ENCODE peak calls at places on chromosomes 13 and 19, in five cellular contexts. One of them, this sample, is unnamed.

GRCh38 chr13:107518292-107518691 is 697.0 kb downstream of the LIG4 start:
- DNase-seq in K562: no peak
- DNase-seq in GM12878: no peak
- DNase-seq in H1: no peak
- DNase-seq in SK-N-SH: no peak
- DNase-seq in this sample: no peak

GRCh38 chr19:11652492-11652891 is 55.2 kb downstream of the ZNF627 start:
- DNase-seq in K562: no peak
- DNase-seq in SK-N-SH: no peak
- DNase-seq in H1: no peak
- DNase-seq in GM12878: no peak
- DNase-seq in this sample: no peak

GRCh38 chr19:29003641-29004409 is 209.1 kb downstream of the UQCRFS1 start:
- DNase-seq in GM12878: no peak
- DNase-seq in H1: no peak
- DNase-seq in K562: no peak
- DNase-seq in SK-N-SH: no peak
- DNase-seq in this sample: no peak

GRCh38 chr13:40120288-40120687 is 464.8 kb downstream of the COG6 start:
- DNase-seq in K562: no peak
- DNase-seq in SK-N-SH: no peak
- DNase-seq in H1: no peak
- DNase-seq in GM12878: no peak
- DNase-seq in this sample: no peak

GRCh38 chr13:49560270-49561063 is 24.9 kb downstream of the RCBTB1 start:
- DNase-seq in H1: no peak
- DNase-seq in GM12878: no peak
- DNase-seq in SK-N-SH: no peak
- DNase-seq in K562: peak; percentile 8
- DNase-seq in this sample: no peak

GRCh38 chr19:31269425-31270127 is 79.7 kb downstream of the TSHZ3 start:
- DNase-seq in K562: no peak
- DNase-seq in GM12878: no peak
- DNase-seq in SK-N-SH: peak; percentile 67
- DNase-seq in H1: no peak
- DNase-seq in this sample: no peak

GRCh38 chr13:49113526-49114286 is 106.4 kb upstream of the MLNR start:
- DNase-seq in GM12878: no peak
- DNase-seq in K562: no peak
- DNase-seq in SK-N-SH: no peak
- DNase-seq in H1: no peak
- DNase-seq in this sample: no peak

GRCh38 chr19:55657004-55657747 is 2.3 kb downstream of the U2AF2 start:
- DNase-seq in K562: peak; percentile 29
- DNase-seq in H1: no peak
- DNase-seq in SK-N-SH: no peak
- DNase-seq in GM12878: no peak
- DNase-seq in this sample: no peak

GRCh38 chr19:16581145-16581970 is 9.1 kb upstream of the SLC35E1 start:
- DNase-seq in K562: peak; percentile 75
- DNase-seq in GM12878: no peak
- DNase-seq in H1: no peak
- DNase-seq in SK-N-SH: no peak
- DNase-seq in this sample: no peak

GRCh38 chr13:112973577-112973951 is 4.5 kb downstream of the MCF2L start:
- DNase-seq in K562: no peak
- DNase-seq in SK-N-SH: no peak
- DNase-seq in GM12878: no peak
- DNase-seq in H1: no peak
- DNase-seq in this sample: no peak

GRCh38 chr13:87923713-87924112 is 252.5 kb downstream of the SLITRK5 start:
- DNase-seq in H1: no peak
- DNase-seq in K562: no peak
- DNase-seq in GM12878: no peak
- DNase-seq in SK-N-SH: no peak
- DNase-seq in this sample: no peak

GRCh38 chr13:51071493-51071892 is 39.6 kb downstream of the C13orf42 start:
- DNase-seq in SK-N-SH: no peak
- DNase-seq in GM12878: no peak
- DNase-seq in H1: no peak
- DNase-seq in K562: no peak
- DNase-seq in this sample: no peak

GRCh38 chr19:35587326-35587725 is 1.4 kb downstream of the PMIS2 start:
- DNase-seq in H1: no peak
- DNase-seq in SK-N-SH: no peak
- DNase-seq in GM12878: no peak
- DNase-seq in K562: no peak
- DNase-seq in this sample: no peak

GRCh38 chr19:35260694-35261304 is 8.0 kb upstream of the USF2 start:
- DNase-seq in K562: no peak
- DNase-seq in SK-N-SH: no peak
- DNase-seq in H1: no peak
- DNase-seq in GM12878: no peak
- DNase-seq in this sample: no peak

GRCh38 chr13:98484289-98485219 is 92.4 kb downstream of the STK24 start:
- DNase-seq in K562: peak; percentile 81
- DNase-seq in H1: peak; percentile 73
- DNase-seq in SK-N-SH: no peak
- DNase-seq in GM12878: no peak
- DNase-seq in this sample: peak; percentile 97

GRCh38 chr13:51000576-51001260 is 91.1 kb downstream of the RNASEH2B start:
- DNase-seq in GM12878: no peak
- DNase-seq in H1: no peak
- DNase-seq in K562: no peak
- DNase-seq in SK-N-SH: no peak
- DNase-seq in this sample: no peak

GRCh38 chr19:8214802-8215201 is 5.6 kb downstream of the CERS4 start:
- DNase-seq in K562: no peak
- DNase-seq in H1: no peak
- DNase-seq in GM12878: no peak
- DNase-seq in SK-N-SH: no peak
- DNase-seq in this sample: no peak

GRCh38 chr13:33218020-33218419 is 67.5 kb downstream of the STARD13 start:
- DNase-seq in H1: no peak
- DNase-seq in K562: no peak
- DNase-seq in GM12878: no peak
- DNase-seq in SK-N-SH: no peak
- DNase-seq in this sample: peak; percentile 15

GRCh38 chr19:13872695-13873389 is 4.1 kb upstream of the NANOS3 start:
- DNase-seq in SK-N-SH: peak; percentile 43
- DNase-seq in H1: peak; percentile 86
- DNase-seq in K562: peak; percentile 82
- DNase-seq in GM12878: no peak
- DNase-seq in this sample: no peak

GRCh38 chr13:89375839-89376238 is 1704.7 kb downstream of the SLITRK5 start:
- DNase-seq in SK-N-SH: no peak
- DNase-seq in GM12878: no peak
- DNase-seq in K562: no peak
- DNase-seq in H1: no peak
- DNase-seq in this sample: no peak

GRCh38 chr19:49210108-49210900 is 52.7 kb downstream of the TRPM4 start:
- DNase-seq in H1: peak; percentile 91
- DNase-seq in K562: peak; percentile 91
- DNase-seq in GM12878: no peak
- DNase-seq in SK-N-SH: peak; percentile 69
- DNase-seq in this sample: no peak

GRCh38 chr13:24038846-24039330 is 121.6 kb upstream of the SPATA13 start:
- DNase-seq in K562: no peak
- DNase-seq in SK-N-SH: no peak
- DNase-seq in H1: no peak
- DNase-seq in GM12878: no peak
- DNase-seq in this sample: no peak

GRCh38 chr19:19649159-19649558 is 5.7 kb upstream of the GMIP start:
- DNase-seq in K562: no peak
- DNase-seq in H1: no peak
- DNase-seq in SK-N-SH: no peak
- DNase-seq in GM12878: no peak
- DNase-seq in this sample: no peak

DNA sequence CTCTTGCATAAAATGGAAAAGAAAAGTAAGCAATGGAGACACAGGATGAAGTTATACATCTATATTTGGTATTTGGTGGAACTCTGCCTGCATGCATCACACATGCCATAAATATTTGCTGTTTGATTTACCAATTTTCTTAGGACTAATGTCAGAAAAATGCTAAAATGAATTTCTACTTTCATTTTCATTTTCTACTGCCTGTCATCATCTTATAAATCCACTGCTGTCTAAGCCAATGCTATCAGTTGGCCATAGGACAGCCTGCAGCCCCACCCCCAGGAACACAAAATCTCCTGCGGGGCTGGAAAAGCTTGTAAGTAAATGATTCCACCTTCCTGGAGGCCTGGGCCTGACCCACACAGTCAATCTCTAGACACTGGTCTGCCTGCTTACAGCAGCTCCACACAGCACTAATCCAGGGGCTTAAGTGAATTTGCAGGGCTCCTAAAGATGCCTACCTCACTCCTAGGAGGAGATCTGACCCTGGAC is 122.0 kb downstream of the ENOX1 start:
- DNase-seq in GM12878: no peak
- DNase-seq in H1: no peak
- DNase-seq in K562: no peak
- DNase-seq in SK-N-SH: no peak
- DNase-seq in this sample: no peak
- TF ChIP-seq RAD21 in GM12878: no peak
- TF ChIP-seq RAD21 in H1: peak; percentile 11
- TF ChIP-seq RAD21 in K562: no peak
- TF ChIP-seq RAD21 in SK-N-SH: no peak
- TF ChIP-seq RAD21 in this sample: no peak

GRCh38 chr19:45402469-45403070 is 2.3 kb downstream of the PPP1R13L start:
- DNase-seq in H1: peak; percentile 88
- DNase-seq in SK-N-SH: peak; percentile 62
- DNase-seq in GM12878: no peak
- DNase-seq in K562: peak; percentile 75
- DNase-seq in this sample: no peak
- H3K4me2 ChIP-seq in H1: peak overlapping the region; percentile 41
- H3K4me2 ChIP-seq in SK-N-SH: peak overlapping the region; percentile 88
- H3K4me2 ChIP-seq in GM12878: peak overlapping the region; percentile 11
- H3K4me2 ChIP-seq in K562: peak overlapping the region; percentile 91
- H3K4me2 ChIP-seq in this sample: peak overlapping the region; percentile 78

GRCh38 chr13:44758595-44759221 is 182.6 kb upstream of the TSC22D1 start:
- DNase-seq in H1: no peak
- DNase-seq in GM12878: no peak
- DNase-seq in SK-N-SH: no peak
- DNase-seq in K562: no peak
- DNase-seq in this sample: no peak
- TF ChIP-seq SIN3A in H1: no peak
- TF ChIP-seq SIN3A in GM12878: no peak
- TF ChIP-seq SIN3A in SK-N-SH: no peak
- TF ChIP-seq SIN3A in K562: no peak
- TF ChIP-seq SIN3A in this sample: no peak

GRCh38 chr19:46416077-46416709 is 2.8 kb upstream of the CCDC8 start:
- DNase-seq in K562: peak; percentile 98
- DNase-seq in SK-N-SH: peak; percentile 95
- DNase-seq in GM12878: no peak
- DNase-seq in H1: peak; percentile 95
- DNase-seq in this sample: peak; percentile 40
- TF ChIP-seq RAD21 in K562: no peak
- TF ChIP-seq RAD21 in SK-N-SH: no peak
- TF ChIP-seq RAD21 in GM12878: no peak
- TF ChIP-seq RAD21 in H1: no peak
- TF ChIP-seq RAD21 in this sample: no peak

GRCh38 chr19:54432144-54432738 is 16.8 kb upstream of the LENG8 start:
- DNase-seq in SK-N-SH: no peak
- DNase-seq in K562: no peak
- DNase-seq in H1: no peak
- DNase-seq in GM12878: no peak
- DNase-seq in this sample: peak; percentile 73
- H3K4me2 ChIP-seq in SK-N-SH: no peak overlapping the region
- H3K4me2 ChIP-seq in K562: no peak overlapping the region
- H3K4me2 ChIP-seq in H1: no peak overlapping the region
- H3K4me2 ChIP-seq in GM12878: no peak overlapping the region
- H3K4me2 ChIP-seq in this sample: peak overlapping the region; percentile 88

This sample was measured in HCT116.